ENCODE peak calls at places on chromosomes 13 and 19, in eight cellular contexts. O, R, D, Q, G, M, Z and E are unnamed samples.

GRCh38 chr13:21683034-21683733 is 12.3 kb downstream of the FGF9 start:
- DNase-seq in Z (no peak), R (peak), Q (no peak), G (peak), D (no peak), O (no peak), M (no peak), E (peak)

GRCh38 chr19:9043524-9043923 is 33.3 kb upstream of the MUC16 start:
- DNase-seq in D (no peak), O (peak), Z (peak), Q (no peak), R (peak), G (no peak), M (no peak), E (no peak)

GRCh38 chr19:45955905-45956608 is 17.6 kb downstream of the NOVA2 start:
- DNase-seq in G (peak), Q (no peak), O (peak), R (peak), Z (no peak), D (no peak), M (no peak), E (peak)

GRCh38 chr19:8269724-8270123 is 38.4 kb downstream of the CD320 start:
- DNase-seq in R (no peak), Q (no peak), O (no peak), D (no peak), G (no peak), M (no peak), Z (no peak), E (no peak)

GRCh38 chr13:76729690-76730089 is 156.5 kb downstream of the KCTD12 start:
- DNase-seq in D (no peak), O (no peak), G (no peak), M (no peak), Z (no peak), R (no peak), Q (no peak), E (no peak)

GRCh38 chr19:55173717-55174409 is 6.2 kb downstream of the SYT5 start:
- DNase-seq in R (peak), G (peak), M (peak), Z (peak), O (peak), D (peak), Q (no peak), E (no peak)

GRCh38 chr19:13060233-13060963 is 42.3 kb downstream of the LYL1 start:
- DNase-seq in M (no peak), D (peak), G (no peak), Q (no peak), R (no peak), O (no peak), Z (peak), E (no peak)

GRCh38 chr19:19372656-19373416 is 32.6 kb upstream of the GATAD2A start:
- DNase-seq in Q (peak), G (peak), M (no peak), O (peak), Z (no peak), R (peak), D (no peak), E (no peak)

GRCh38 chr19:49710372-49710951 is 19.5 kb downstream of the CPT1C start:
- DNase-seq in D (no peak), Q (no peak), M (no peak), Z (no peak), R (peak), G (no peak), O (no peak), E (no peak)

GRCh38 chr19:29509456-29509855 is 16.3 kb upstream of the VSTM2B start:
- DNase-seq in G (no peak), M (no peak), Q (peak), R (no peak), D (no peak), Z (no peak), O (no peak), E (no peak)

GRCh38 chr19:4811328-4812131 is 20.0 kb downstream of the TICAM1 start:
- DNase-seq in D (peak), Z (peak), R (peak), O (peak), Q (peak), M (peak), G (peak), E (no peak)

GRCh38 chr19:13902993-13903555 is 2.8 kb downstream of the BRME1 start:
- DNase-seq in Z (no peak), M (no peak), G (no peak), Q (no peak), O (peak), R (peak), D (no peak), E (no peak)

GRCh38 chr19:7795555-7796161 is 32.6 kb downstream of the CLEC4M start:
- DNase-seq in M (no peak), Z (no peak), Q (no peak), O (no peak), D (no peak), R (peak), G (no peak), E (no peak)

GRCh38 chr13:102812616-102813287 is 13.8 kb downstream of the BIVM start:
- DNase-seq in Z (peak), D (no peak), Q (no peak), G (no peak), R (no peak), M (no peak), O (peak), E (no peak)

GRCh38 chr13:36086117-36086516 is 45.1 kb downstream of the DCLK1 start:
- DNase-seq in Z (peak), R (no peak), D (no peak), Q (no peak), O (peak), G (no peak), M (no peak), E (no peak)

GRCh38 chr19:45413497-45413896 is 7.1 kb downstream of the POLR1G start:
- DNase-seq in G (no peak), Q (no peak), R (no peak), Z (no peak), M (no peak), O (no peak), D (no peak), E (no peak)

GRCh38 chr13:73428137-73428536 is 369.3 kb downstream of the KLF5 start:
- DNase-seq in G (peak), Z (no peak), D (no peak), R (peak), O (peak), M (no peak), Q (no peak), E (peak)

GRCh38 chr19:2227415-2228156 is 8.5 kb downstream of the PLEKHJ1 start:
- DNase-seq in O (no peak), R (no peak), Q (no peak), M (no peak), Z (no peak), D (no peak), G (no peak), E (no peak)

GRCh38 chr19:4707956-4708650 is 15.5 kb downstream of the DPP9 start:
- DNase-seq in R (no peak), G (no peak), Q (no peak), O (no peak), M (no peak), Z (no peak), D (peak), E (no peak)

GRCh38 chr19:12668937-12669271 is 2.3 kb downstream of the WDR83 start:
- DNase-seq in R (peak), M (no peak), D (no peak), O (peak), G (peak), Q (no peak), Z (peak), E (no peak)

GRCh38 chr19:18473706-18474087 is 35.8 kb upstream of the ISYNA1 start:
- DNase-seq in O (no peak), M (no peak), D (no peak), R (no peak), Q (peak), Z (no peak), G (no peak), E (no peak)

GRCh38 chr19:15191982-15192381 is 8.8 kb downstream of the NOTCH3 start:
- DNase-seq in G (no peak), D (no peak), R (no peak), M (no peak), O (no peak), Z (no peak), Q (no peak), E (no peak)

GRCh38 chr19:56507446-56508281 is at the start of gene ZNF471:
- DNase-seq in D (peak), M (peak), Z (peak), O (peak), Q (peak), G (peak), R (peak), E (peak)

GRCh38 chr13:99034333-99035085 is 56.6 kb upstream of the DOCK9 start:
- DNase-seq in G (no peak), O (peak), D (no peak), Z (no peak), M (no peak), Q (no peak), R (no peak), E (no peak)

GRCh38 chr13:101398920-101399319 is 17.4 kb downstream of the NALCN start:
- DNase-seq in G (no peak), Z (no peak), O (no peak), Q (no peak), R (peak), D (no peak), M (no peak), E (no peak)

GRCh38 chr19:918481-919156 is 1.5 kb downstream of the KISS1R start:
- DNase-seq in R (peak), Z (peak), O (no peak), M (no peak), G (no peak), D (no peak), Q (no peak), E (no peak)

GRCh38 chr19:4369109-4369887 is 25.9 kb downstream of the MPND start:
- DNase-seq in O (peak), R (no peak), G (peak), M (no peak), Z (peak), D (peak), Q (peak), E (no peak)

GRCh38 chr19:46015080-46015960 is 7.5 kb downstream of the PGLYRP1 start:
- DNase-seq in Z (peak), Q (peak), R (no peak), M (peak), D (peak), G (peak), O (peak), E (no peak)

GRCh38 chr19:28640506-28640905 is 572.4 kb downstream of the UQCRFS1 start:
- DNase-seq in Z (no peak), M (no peak), O (no peak), D (no peak), Q (no peak), R (no peak), G (no peak), E (no peak)

DNA sequence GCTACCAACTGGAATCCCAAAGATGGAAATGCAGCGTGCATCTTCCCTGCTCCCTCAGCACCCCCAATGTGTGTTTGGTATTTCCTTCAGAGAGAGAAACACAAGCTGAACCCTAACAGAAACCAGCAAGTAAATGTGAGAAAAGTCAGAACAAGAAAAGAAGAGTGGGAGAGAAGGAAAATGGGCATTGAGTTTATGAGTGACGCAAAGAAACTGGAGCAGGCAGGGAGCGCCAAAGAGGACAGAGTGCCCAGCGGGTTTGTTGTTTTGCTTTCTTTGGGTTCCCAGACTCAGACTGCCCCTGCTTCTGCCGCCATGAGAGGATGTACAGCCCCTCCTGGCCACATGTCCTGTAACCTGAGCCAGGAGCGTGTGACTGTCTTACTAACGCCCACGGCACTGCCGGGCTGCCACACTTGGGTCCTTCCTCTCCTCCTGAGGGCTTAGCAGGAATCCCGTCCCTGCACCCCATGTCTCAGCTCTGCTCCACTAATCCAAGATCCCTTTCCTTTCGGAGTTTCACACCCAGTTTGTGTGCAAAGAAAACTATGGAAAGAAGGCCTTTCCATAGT is 80.6 kb downstream of the GPR12 start:
- DNase-seq in Q (no peak), O (peak), D (no peak), M (no peak), G (no peak), R (no peak), Z (peak), E (no peak)
- H3K27ac ChIP-seq in Q (no peak), O (no peak), D (no peak), M (no peak), G (no peak), R (no peak), Z (peak), E (peak)

GRCh38 chr13:39942901-39943273 is 287.4 kb downstream of the COG6 start:
- DNase-seq in D (peak), Q (peak), Z (peak), O (peak), R (peak), M (peak), G (peak), E (peak)

GRCh38 chr13:39942177-39942900 is 286.9 kb downstream of the COG6 start:
- DNase-seq in M (no peak), R (no peak), Z (no peak), O (peak), D (no peak), G (no peak), Q (no peak), E (no peak)

GRCh38 chr13:39935155-39935554 is 279.7 kb downstream of the COG6 start:
- DNase-seq in R (no peak), D (no peak), M (no peak), Q (no peak), Z (no peak), O (no peak), G (no peak), E (no peak)

GRCh38 chr13:39941236-39941635 is 285.8 kb downstream of the COG6 start:
- DNase-seq in M (no peak), O (no peak), Q (no peak), D (no peak), R (no peak), Z (no peak), G (no peak), E (no peak)

GRCh38 chr13:39938591-39938990 is 283.1 kb downstream of the COG6 start:
- DNase-seq in R (no peak), D (no peak), G (no peak), Z (no peak), Q (no peak), O (no peak), M (no peak), E (no peak)
- H3K27ac ChIP-seq in R (no peak), D (no peak), G (no peak), Z (no peak), Q (no peak), O (no peak), M (no peak), E (no peak)

GRCh38 chr13:71879129-71879535 is 12.1 kb upstream of the DACH1 start:
- DNase-seq in R (peak), O (peak), Z (peak), D (peak), G (no peak), M (peak), Q (no peak), E (no peak)

GRCh38 chr13:71879945-71880344 is 12.9 kb upstream of the DACH1 start:
- DNase-seq in M (no peak), G (no peak), D (no peak), O (no peak), Q (no peak), Z (no peak), R (no peak), E (no peak)

GRCh38 chr13:71875823-71876222 is 8.8 kb upstream of the DACH1 start:
- DNase-seq in Z (no peak), R (no peak), M (no peak), D (no peak), Q (no peak), O (no peak), G (no peak), E (no peak)

GRCh38 chr13:71876648-71877279 is 9.8 kb upstream of the DACH1 start:
- DNase-seq in D (no peak), R (no peak), O (no peak), Z (no peak), G (no peak), Q (no peak), M (peak), E (no peak)

DNA sequence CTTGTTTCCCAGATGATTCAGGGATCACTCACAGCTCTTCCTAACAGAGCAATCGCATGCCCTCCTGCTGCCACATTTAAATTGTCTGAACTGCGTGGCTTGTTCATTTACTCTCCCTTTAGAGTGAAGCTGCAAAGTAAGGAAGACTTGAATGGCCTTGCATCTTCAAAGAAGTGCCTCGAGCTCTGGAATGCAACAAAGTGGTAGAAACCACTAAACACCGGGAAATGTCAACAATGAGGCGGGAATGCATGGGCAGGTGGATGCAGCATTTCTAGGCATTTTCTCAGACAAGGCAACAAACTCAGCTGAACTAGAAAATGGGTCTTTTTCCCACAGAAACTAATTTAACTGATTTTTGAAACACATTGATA is 10.3 kb upstream of the DACH1 start:
- DNase-seq in D (no peak), O (peak), Q (no peak), G (no peak), R (no peak), M (peak), Z (peak), E (no peak)
- H3K27ac ChIP-seq in D (no peak), O (no peak), Q (no peak), G (no peak), R (no peak), M (peak), Z (peak), E (no peak)

GRCh38 chr13:46582190-46582589 is 29.2 kb downstream of the LRCH1 start:
- DNase-seq in R (no peak), G (no peak), D (no peak), M (no peak), Q (no peak), O (no peak), Z (no peak), E (no peak)

GRCh38 chr13:46588019-46588418 is 35.0 kb downstream of the LRCH1 start:
- DNase-seq in D (no peak), G (no peak), M (no peak), Q (no peak), O (no peak), R (peak), Z (no peak), E (no peak)

GRCh38 chr13:46592410-46592809 is 39.4 kb downstream of the LRCH1 start:
- DNase-seq in M (no peak), Z (no peak), D (no peak), O (no peak), Q (no peak), R (peak), G (no peak), E (no peak)

DNA sequence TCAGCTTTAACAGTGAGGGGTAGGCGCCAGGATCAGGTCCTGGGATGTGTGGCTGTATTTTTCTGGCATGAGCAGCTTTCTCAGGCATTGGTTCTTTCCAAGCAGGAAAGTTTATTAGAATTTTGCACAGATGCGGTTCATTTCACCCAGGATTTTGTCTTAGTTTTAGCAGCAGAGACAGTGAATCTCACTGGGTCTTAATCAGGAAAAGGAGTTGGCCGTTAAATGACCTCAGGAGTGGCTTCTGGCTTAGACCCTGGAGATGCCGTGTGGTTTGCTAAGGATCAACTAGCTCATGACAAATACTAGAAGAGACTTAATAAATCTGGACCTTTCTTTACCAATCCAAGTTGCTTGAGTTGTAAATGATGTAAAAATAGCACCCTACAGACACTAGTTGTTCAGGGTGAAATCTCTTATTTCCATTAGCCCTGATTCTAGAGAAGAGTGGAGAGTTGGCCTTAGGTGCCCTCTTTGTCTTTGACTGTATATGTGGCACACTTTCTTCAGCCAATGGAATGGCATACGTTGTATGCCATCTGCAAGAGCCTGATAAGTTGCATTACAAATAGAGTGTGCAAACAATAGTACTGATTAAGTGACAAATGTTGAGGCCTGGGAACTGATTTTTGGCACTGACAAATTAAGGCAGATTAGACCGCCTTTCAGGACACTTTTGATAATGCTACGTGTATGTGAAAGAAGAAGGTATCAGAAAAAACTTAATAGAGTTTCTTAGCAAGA is 34.0 kb downstream of the LRCH1 start:
- DNase-seq in D (no peak), G (no peak), R (no peak), M (no peak), O (no peak), Q (no peak), Z (no peak), E (no peak)
- H3K27ac ChIP-seq in D (no peak), G (no peak), R (no peak), M (no peak), O (no peak), Q (no peak), Z (peak), E (no peak)

GRCh38 chr13:37706041-37706440 is 107.5 kb upstream of the POSTN start:
- DNase-seq in Z (peak), O (no peak), D (no peak), G (no peak), R (no peak), M (no peak), Q (no peak), E (no peak)

GRCh38 chr13:37709318-37709717 is 110.8 kb upstream of the POSTN start:
- DNase-seq in M (no peak), D (no peak), G (no peak), O (no peak), R (peak), Z (no peak), Q (no peak), E (no peak)

DNA sequence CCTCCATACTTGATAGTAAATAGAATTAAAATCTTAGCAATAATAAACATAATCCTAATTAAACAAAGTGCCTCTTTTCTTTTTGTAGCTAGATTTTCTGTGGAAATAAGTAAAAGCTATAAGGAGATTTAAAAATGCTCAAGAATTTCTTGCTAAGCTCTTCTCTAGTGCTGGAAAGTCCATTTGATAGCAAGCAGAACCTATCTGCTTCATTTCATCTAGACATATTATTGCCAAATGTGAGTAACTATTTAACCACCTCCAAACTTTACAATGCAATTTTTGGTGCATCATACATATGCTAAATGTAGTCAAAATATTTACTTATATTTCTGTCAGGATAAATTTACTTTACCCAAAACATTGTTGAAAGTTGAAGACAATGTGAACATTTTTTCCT is 109.5 kb upstream of the POSTN start:
- DNase-seq in Q (no peak), O (no peak), R (no peak), D (no peak), G (no peak), M (no peak), Z (no peak), E (no peak)
- H3K27ac ChIP-seq in Q (no peak), O (no peak), R (no peak), D (no peak), G (no peak), M (no peak), Z (no peak), E (no peak)